ENCODE peak calls at places on chromosomes 7 and 10, in four cellular contexts. E is left ventricle myocardium inferior, A is fibroblast of lung, V is adrenal gland. K is an unnamed sample.

GRCh38 chr10:8616166-8616565 is 561.7 kb downstream of the GATA3 start:
- DNase-seq in E (no peak), A (no peak), V (no peak), K (no peak)

GRCh38 chr10:75845538-75845937 is 414.1 kb downstream of the LRMDA start:
- DNase-seq in A (peak), E (no peak), V (no peak), K (no peak)

GRCh38 chr10:101299211-101299610 is 54.8 kb upstream of the BTRC start:
- DNase-seq in V (no peak), E (no peak), A (no peak), K (no peak)

GRCh38 chr10:11757452-11757819 is 15.3 kb downstream of the ECHDC3 start:
- DNase-seq in V (peak), A (peak), E (peak), K (peak)

GRCh38 chr7:117673367-117673766 is 193.5 kb downstream of the CFTR start:
- DNase-seq in E (peak), A (peak), V (peak), K (peak)

GRCh38 chr7:93949468-93949867 is 27.9 kb downstream of the GNG11 start:
- DNase-seq in V (peak), A (peak), E (no peak), K (no peak)

GRCh38 chr7:28708458-28708951 is 249.6 kb downstream of the TRIL start:
- DNase-seq in V (no peak), A (no peak), E (no peak), K (no peak)

GRCh38 chr7:1679326-1679965 is 9.4 kb downstream of the ELFN1 start:
- DNase-seq in E (no peak), A (no peak), V (peak), K (no peak)

GRCh38 chr10:124005991-124006392 is 87.4 kb downstream of the CHST15 start:
- DNase-seq in A (no peak), V (peak), E (no peak), K (no peak)

GRCh38 chr10:112471878-112472487 is 25.0 kb downstream of the VTI1A start:
- DNase-seq in E (no peak), V (no peak), A (peak), K (no peak)

GRCh38 chr10:125160856-125161569 is 650 bp upstream of the CTBP2 start:
- DNase-seq in E (peak), V (peak), A (peak), K (peak)

GRCh38 chr10:88800152-88801125 is 2.1 kb upstream of the LIPM start:
- DNase-seq in V (no peak), E (no peak), A (peak), K (no peak)

GRCh38 chr7:152313879-152314604 is 121.8 kb downstream of the KMT2C start:
- DNase-seq in E (no peak), V (no peak), A (peak), K (no peak)

GRCh38 chr10:43354325-43354635 is 17.2 kb upstream of the FXYD4 start:
- DNase-seq in V (no peak), E (no peak), A (no peak), K (no peak)

GRCh38 chr7:8433477-8434289 is at the start of gene NXPH1:
- DNase-seq in V (peak), A (no peak), E (no peak), K (peak)

GRCh38 chr10:132706701-132707100 is 79.2 kb downstream of the NKX6-2 start:
- DNase-seq in A (no peak), V (no peak), E (peak), K (no peak)

GRCh38 chr7:1563939-1564602 is 5.8 kb downstream of the PSMG3 start:
- DNase-seq in V (no peak), A (no peak), E (no peak), K (no peak)

GRCh38 chr7:27210441-27211083 is 10.7 kb upstream of the HOXA13 start:
- DNase-seq in A (peak), E (no peak), V (peak), K (peak)

GRCh38 chr10:3010819-3011422 is 56.4 kb upstream of the PFKP start:
- DNase-seq in A (no peak), E (no peak), V (no peak), K (no peak)

GRCh38 chr7:100478966-100479660 is at the start of gene TSC22D4:
- DNase-seq in A (peak), E (peak), V (peak), K (peak)

GRCh38 chr7:71613316-71613715 is 481.4 kb downstream of the GALNT17 start:
- DNase-seq in A (no peak), V (no peak), E (no peak), K (no peak)

GRCh38 chr10:32955299-32955772 is 2.7 kb downstream of the ITGB1 start:
- DNase-seq in E (no peak), A (no peak), V (no peak), K (no peak)
- H3K27ac ChIP-seq in E (peak), A (peak), V (peak), K (no peak)

DNA sequence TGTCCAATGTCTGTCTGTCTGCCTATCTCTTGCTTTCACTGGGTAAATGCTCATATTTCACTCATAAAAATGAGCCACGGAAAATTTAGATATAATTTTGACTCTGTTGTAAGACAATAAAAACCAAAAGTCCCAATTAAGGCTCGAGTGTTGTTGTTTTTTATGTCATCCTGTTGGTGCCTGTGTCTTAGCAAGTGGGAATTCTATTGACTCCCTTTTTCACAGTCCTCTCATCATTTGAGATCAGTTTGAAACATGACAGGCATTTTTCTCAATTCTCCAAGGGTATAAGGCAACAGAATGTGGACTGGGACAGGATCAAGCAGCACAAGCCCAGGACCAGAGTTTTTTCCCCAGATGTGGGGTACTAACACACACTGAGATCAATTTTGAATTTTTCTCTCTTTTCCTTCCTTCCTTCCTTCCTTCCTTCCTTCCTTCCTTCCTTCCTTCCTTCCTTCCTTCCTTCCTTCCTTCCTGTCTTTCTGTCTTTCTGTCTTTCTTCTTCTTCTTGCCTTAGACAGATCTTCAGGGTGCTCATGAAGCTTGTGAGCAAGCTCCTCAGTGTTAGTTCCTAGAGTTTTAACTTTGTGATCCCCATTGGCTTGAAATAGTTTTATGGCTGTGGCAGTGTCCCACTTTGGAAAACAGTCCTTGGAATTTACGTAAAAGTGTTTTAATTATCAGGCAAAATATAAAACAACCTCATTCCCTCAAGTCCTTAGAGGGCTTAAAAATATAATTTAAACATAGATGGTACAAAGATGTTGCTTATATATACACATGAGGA is 3.2 kb upstream of the NEUROD6 start:
- DNase-seq in V (no peak), E (no peak), A (no peak), K (no peak)
- H3K27ac ChIP-seq in V (no peak), E (no peak), A (no peak), K (no peak)

GRCh38 chr7:92767427-92767826 is 68.9 kb downstream of the CDK6 start:
- DNase-seq in E (no peak), V (no peak), A (peak), K (no peak)

GRCh38 chr7:92766461-92767003 is 69.8 kb downstream of the CDK6 start:
- DNase-seq in E (no peak), V (no peak), A (peak), K (no peak)

GRCh38 chr7:92769844-92770243 is 66.5 kb downstream of the CDK6 start:
- DNase-seq in E (no peak), A (no peak), V (no peak), K (no peak)

GRCh38 chr7:92768501-92769360 is 67.6 kb downstream of the CDK6 start:
- DNase-seq in V (peak), E (no peak), A (no peak), K (no peak)

DNA sequence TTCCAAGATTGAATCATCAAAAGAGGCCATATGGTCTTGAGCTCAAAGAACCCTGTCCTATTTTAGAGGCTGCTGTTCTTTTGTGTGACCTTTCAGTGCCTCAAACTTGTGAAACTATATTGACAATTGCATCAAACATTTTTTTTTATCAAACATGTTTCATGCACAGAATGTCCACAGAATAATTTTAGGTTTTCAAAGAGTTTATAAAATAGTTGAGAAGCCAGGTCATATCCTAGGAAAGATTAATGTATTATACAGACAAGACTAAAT is 67.1 kb downstream of the CDK6 start:
- DNase-seq in E (no peak), A (no peak), V (no peak), K (no peak)
- H3K27ac ChIP-seq in E (no peak), A (no peak), V (peak), K (no peak)

GRCh38 chr10:955127-955819 is 23.8 kb upstream of the LARP4B start:
- DNase-seq in V (no peak), E (no peak), A (no peak), K (no peak)
- H3K27ac ChIP-seq in V (no peak), E (no peak), A (no peak), K (no peak)

GRCh38 chr10:74822101-74822500 is 4.3 kb upstream of the KAT6B start:
- DNase-seq in A (no peak), E (no peak), V (no peak), K (no peak)

GRCh38 chr10:74822583-74823089 is 3.8 kb upstream of the KAT6B start:
- DNase-seq in E (no peak), V (no peak), A (peak), K (no peak)

GRCh38 chr10:74825033-74825370 is 1.4 kb upstream of the KAT6B start:
- DNase-seq in A (no peak), V (peak), E (no peak), K (peak)

GRCh38 chr10:74824184-74825032 is 2.0 kb upstream of the KAT6B start:
- DNase-seq in V (no peak), E (peak), A (peak), K (no peak)

DNA sequence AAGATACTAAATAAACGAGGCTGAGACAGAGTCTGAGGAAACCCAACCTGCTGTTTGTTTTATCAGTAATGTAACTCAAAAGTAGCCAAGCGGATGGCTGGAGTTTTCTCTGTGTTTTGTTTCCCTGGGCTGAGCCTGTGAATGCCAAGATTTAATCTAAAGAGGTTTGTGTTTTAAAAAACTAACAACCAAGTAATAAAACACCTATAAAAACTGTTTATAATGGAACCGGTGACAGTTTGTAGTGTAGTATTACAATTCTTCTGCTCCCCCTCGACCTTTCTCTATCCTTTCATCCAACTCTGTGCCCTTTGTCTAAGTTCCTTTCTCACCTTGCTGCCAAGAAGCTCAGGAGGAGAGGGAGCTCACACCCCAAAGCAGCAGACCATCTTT is 2.6 kb upstream of the KAT6B start:
- DNase-seq in E (no peak), A (no peak), V (no peak), K (peak)
- H3K27ac ChIP-seq in E (peak), A (no peak), V (no peak), K (peak)

GRCh38 chr7:135181929-135182678 is 11.6 kb upstream of the CYREN start:
- DNase-seq in V (peak), E (no peak), A (no peak), K (no peak)

GRCh38 chr7:135181261-135181928 is 10.9 kb upstream of the CYREN start:
- DNase-seq in E (no peak), A (no peak), V (no peak), K (no peak)

GRCh38 chr7:135179321-135179925 is 8.9 kb upstream of the CYREN start:
- DNase-seq in A (no peak), E (no peak), V (peak), K (no peak)

GRCh38 chr7:135178364-135178763 is 7.9 kb upstream of the CYREN start:
- DNase-seq in A (no peak), V (no peak), E (no peak), K (no peak)

DNA sequence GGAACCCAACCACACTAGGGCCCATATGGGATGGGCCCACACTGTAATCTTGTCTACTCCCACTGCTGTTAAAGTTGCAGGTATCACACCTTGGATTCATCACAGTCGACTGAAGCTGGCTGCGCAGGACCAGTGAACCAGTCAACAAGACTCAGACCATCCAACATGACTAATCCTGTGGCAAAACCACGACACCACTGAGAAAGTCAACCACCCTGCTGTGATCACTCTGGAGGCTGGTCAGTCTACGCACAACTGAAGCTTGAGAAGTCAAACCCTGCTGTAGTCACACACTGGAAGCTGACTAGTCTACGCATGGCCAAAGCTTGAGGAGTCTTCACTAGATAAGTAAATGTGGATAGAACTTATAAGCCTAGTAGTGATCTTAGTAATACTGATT is 9.6 kb upstream of the CYREN start:
- DNase-seq in V (peak), A (no peak), E (no peak), K (no peak)
- H3K27ac ChIP-seq in V (no peak), A (no peak), E (no peak), K (no peak)